ENCODE peak calls at places on chromosomes 3 and 15, in four cellular contexts. J is GM12878, Q is K562, D is HepG2. V is an unnamed sample.

GRCh38 chr3:176005564-176005963 is 1146.4 kb downstream of the NAALADL2 start:
- DNase-seq in J (no peak), Q (no peak), D (no peak), V (no peak)

GRCh38 chr3:15299036-15299435 is 33.4 kb downstream of the SH3BP5 start:
- DNase-seq in J (no peak), Q (peak), D (no peak), V (no peak)

GRCh38 chr3:111846717-111847116 is 12.3 kb upstream of the PHLDB2 start:
- DNase-seq in J (no peak), Q (no peak), D (no peak), V (no peak)

GRCh38 chr3:127691974-127692373 is 19.2 kb downstream of the ABTB1 start:
- DNase-seq in J (no peak), Q (no peak), D (no peak), V (no peak)

GRCh38 chr3:160225181-160226025 is at the start of gene C3orf80:
- DNase-seq in J (no peak), Q (peak), D (peak), V (peak)

GRCh38 chr3:21356402-21356801 is 394.6 kb downstream of the ZNF385D start:
- DNase-seq in J (no peak), Q (no peak), D (no peak), V (no peak)

GRCh38 chr15:35362195-35362829 is 183.7 kb downstream of the DPH6 start:
- DNase-seq in J (no peak), Q (no peak), D (no peak), V (no peak)

GRCh38 chr3:27666708-27667107 is 55.4 kb downstream of the EOMES start:
- DNase-seq in J (no peak), Q (no peak), D (no peak), V (peak)

GRCh38 chr15:85137507-85138175 is 156.0 kb downstream of the PDE8A start:
- DNase-seq in J (no peak), Q (no peak), D (no peak), V (no peak)

GRCh38 chr15:62903437-62903836 is 139.1 kb upstream of the TPM1 start:
- DNase-seq in J (no peak), Q (no peak), D (peak), V (no peak)

GRCh38 chr15:40345225-40345866 is 4.6 kb upstream of the CCDC9B start:
- DNase-seq in J (no peak), Q (no peak), D (no peak), V (no peak)

GRCh38 chr15:40344217-40344616 is 3.5 kb upstream of the CCDC9B start:
- DNase-seq in J (no peak), Q (no peak), D (no peak), V (no peak)

GRCh38 chr15:40342421-40343313 is 1.9 kb upstream of the CCDC9B start:
- DNase-seq in J (no peak), Q (no peak), D (no peak), V (no peak)

GRCh38 chr15:40344631-40345120 is 3.9 kb upstream of the CCDC9B start:
- DNase-seq in J (no peak), Q (peak), D (peak), V (no peak)

DNA sequence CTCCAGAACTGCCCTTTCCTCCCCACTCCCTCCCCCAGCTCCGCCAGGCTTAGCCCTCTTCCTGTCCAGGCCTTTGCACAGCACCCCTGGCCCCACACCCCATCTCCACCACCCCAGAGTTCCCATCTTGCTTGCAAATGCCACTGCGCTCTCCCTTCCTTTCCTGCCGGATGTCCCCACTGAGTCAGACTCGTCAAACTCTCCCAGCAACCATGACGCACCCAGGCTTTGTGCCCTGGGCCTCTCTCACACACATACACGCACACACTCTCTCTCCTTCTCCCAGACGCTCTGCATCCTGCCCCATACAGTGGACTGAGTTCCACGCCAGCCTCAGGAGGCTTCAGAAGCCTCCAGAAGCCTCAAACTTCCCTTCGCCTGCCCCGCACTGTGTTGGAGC is 2.8 kb upstream of the CCDC9B start:
- DNase-seq in J (no peak), Q (no peak), D (peak), V (no peak)
- TF ChIP-seq CBX5 in J (no peak), Q (no peak), D (no peak), V (no peak)

GRCh38 chr3:101690972-101691371 is 4.5 kb upstream of the RPL24 start:
- DNase-seq in J (no peak), Q (peak), D (no peak), V (no peak)
- TF ChIP-seq RFX5 in J (no peak), Q (no peak), D (no peak), V (no peak)

DNA sequence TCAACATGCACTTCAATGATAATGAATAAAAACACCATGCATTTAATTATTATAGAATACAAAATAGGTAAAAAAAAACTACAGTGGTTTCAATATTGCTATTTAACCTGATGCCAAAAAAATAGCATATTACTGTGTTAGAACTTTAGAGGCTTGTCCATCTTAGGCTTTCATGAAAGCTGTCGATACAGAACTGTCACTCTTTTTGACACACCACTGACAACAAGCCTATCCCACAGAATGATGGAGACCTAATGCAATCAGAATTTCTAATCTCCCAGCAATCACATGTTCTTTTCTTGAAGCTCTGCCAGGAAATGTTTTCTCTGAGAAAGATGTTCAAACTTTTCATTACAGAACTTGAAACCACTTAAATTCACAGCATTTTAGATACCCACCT is 490.3 kb upstream of the EPHA6 start:
- DNase-seq in J (no peak), Q (no peak), D (no peak), V (no peak)
- TF ChIP-seq EP300 in J (no peak), Q (no peak), D (no peak), V (no peak)

GRCh38 chr3:185925353-185925752 is 12.5 kb downstream of the TRA2B start:
- DNase-seq in J (no peak), Q (no peak), D (no peak), V (no peak)

GRCh38 chr3:185927501-185928200 is 10.2 kb downstream of the TRA2B start:
- DNase-seq in J (no peak), Q (no peak), D (peak), V (no peak)

GRCh38 chr3:185924375-185924774 is 13.4 kb downstream of the TRA2B start:
- DNase-seq in J (no peak), Q (no peak), D (no peak), V (no peak)

GRCh38 chr3:185928532-185928931 is 9.3 kb downstream of the TRA2B start:
- DNase-seq in J (no peak), Q (no peak), D (no peak), V (no peak)

GRCh38 chr3:185926445-185926844 is 11.4 kb downstream of the TRA2B start:
- DNase-seq in J (no peak), Q (no peak), D (no peak), V (no peak)
- TF ChIP-seq CBX5 in J (no peak), Q (no peak), D (no peak), V (no peak)

DNA sequence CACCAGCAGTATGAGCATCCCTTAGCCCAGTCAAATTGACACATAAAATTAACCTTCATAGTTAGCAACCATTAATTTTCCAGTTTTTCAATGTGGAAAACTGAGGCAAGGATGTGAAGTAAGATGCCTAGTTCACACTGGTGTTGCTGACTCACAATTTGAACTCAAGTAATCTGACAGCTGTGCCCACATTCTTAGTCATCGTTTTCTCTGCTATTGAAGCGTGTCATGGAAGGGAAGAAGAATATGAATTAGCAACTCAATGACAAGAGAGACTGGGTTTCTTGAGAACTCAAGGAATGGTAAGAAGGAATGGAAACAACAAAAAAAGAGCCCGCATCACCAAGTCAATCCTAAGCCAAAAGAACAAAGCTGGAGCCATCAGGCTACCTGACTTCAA is 261.4 kb downstream of the EPHA3 start:
- DNase-seq in J (no peak), Q (no peak), D (no peak), V (no peak)
- TF ChIP-seq RFX5 in J (no peak), Q (no peak), D (no peak), V (no peak)

GRCh38 chr3:67001086-67001861 is 3.2 kb downstream of the KBTBD8 start:
- DNase-seq in J (no peak), Q (no peak), D (no peak), V (no peak)

GRCh38 chr3:66998899-66999235 is 760 bp downstream of the KBTBD8 start:
- DNase-seq in J (no peak), Q (no peak), D (no peak), V (no peak)

GRCh38 chr3:67000006-67000405 is 1.9 kb downstream of the KBTBD8 start:
- DNase-seq in J (peak), Q (no peak), D (no peak), V (no peak)

GRCh38 chr3:66997560-66998074 is 490 bp upstream of the KBTBD8 start:
- DNase-seq in J (no peak), Q (peak), D (no peak), V (no peak)

DNA sequence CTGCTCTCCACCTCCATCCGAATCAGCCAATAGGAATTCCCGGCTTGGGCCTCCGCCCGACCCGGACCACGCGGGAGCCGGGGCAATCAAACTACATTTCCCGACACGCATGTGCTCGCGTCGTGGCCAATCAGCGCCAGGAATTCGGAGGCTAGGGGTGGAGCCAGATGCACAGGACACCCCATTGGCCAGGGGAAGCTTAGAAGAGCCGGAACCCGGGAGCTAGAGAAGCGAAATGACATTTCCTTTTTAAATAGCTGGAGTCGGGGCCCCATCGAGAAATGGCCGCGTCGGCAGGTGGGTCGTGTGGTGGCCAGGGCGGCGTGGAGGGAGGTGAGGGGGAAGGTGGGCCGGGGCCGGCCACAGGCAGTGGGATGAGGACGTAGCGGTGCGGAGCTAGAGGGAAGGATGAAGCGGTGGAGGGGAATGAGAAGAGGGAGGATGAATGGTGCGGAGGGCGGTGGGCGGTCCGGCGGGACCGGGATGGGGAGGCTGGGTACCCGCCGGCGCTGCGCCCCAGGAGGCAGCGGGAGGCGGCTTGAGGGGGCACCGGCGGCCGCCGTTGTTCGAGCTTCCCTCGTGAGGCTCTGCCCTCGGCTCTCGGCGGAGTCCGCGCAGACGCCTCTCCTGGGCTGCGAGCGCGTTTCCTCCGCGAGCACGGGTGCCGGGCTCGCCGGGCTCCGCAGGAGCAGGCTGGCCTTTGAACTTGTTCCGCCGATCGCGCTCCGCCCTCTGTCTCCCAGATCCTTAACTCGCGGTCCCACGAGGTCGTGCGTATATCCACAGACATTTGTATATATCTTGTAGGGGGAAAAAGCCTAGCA is at the start of gene KBTBD8:
- DNase-seq in J (peak), Q (peak), D (peak), V (peak)
- TF ChIP-seq EP300 in J (no peak), Q (no peak), D (no peak), V (no peak)

GRCh38 chr3:196198081-196198675 is 13.0 kb downstream of the ZDHHC19 start:
- DNase-seq in J (no peak), Q (no peak), D (no peak), V (no peak)

GRCh38 chr3:196194542-196194915 is 16.7 kb downstream of the ZDHHC19 start:
- DNase-seq in J (no peak), Q (peak), D (no peak), V (no peak)

GRCh38 chr3:196193738-196194541 is 17.3 kb downstream of the ZDHHC19 start:
- DNase-seq in J (no peak), Q (peak), D (no peak), V (no peak)

GRCh38 chr3:196197524-196197923 is 13.7 kb downstream of the ZDHHC19 start:
- DNase-seq in J (no peak), Q (no peak), D (no peak), V (no peak)

DNA sequence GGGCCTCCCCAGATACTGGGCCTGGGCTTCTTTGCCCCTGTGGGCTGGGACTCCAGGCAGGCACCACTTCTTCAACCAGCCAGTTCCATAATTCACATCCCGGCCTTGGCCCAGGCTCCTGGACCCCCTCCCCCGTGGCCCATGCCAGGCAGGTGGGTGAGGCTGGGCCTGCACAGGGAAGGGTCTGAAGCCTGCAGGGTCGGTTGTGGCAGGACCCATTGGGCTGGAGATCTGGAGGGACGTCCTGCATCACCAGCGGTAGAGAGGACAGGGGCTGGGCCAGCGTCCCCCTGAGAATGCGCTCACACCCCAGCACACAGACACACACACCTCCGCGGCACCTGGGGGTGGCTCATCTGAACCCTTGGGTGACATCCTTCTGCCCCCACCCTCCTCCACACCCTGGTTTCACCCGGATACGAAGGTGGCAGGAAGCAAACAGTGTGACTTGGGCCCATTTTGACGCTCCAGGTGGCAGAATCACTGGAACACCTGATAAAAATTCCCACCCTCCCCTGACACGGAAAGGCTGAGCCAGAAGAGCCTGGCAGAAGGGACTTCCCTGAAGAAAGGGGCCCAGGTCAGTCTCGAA is 15.4 kb downstream of the ZDHHC19 start:
- DNase-seq in J (no peak), Q (no peak), D (no peak), V (no peak)
- TF ChIP-seq CBX5 in J (no peak), Q (no peak), D (no peak), V (no peak)

GRCh38 chr3:138675393-138675792 is 66.8 kb downstream of the FAIM start:
- DNase-seq in J (no peak), Q (no peak), D (no peak), V (no peak)
- TF ChIP-seq RFX5 in J (no peak), Q (no peak), D (no peak), V (no peak)

GRCh38 chr3:37457392-37458065 is 283.1 kb upstream of the LRRFIP2 start:
- DNase-seq in J (no peak), Q (no peak), D (no peak), V (no peak)

GRCh38 chr3:37456791-37457190 is 282.4 kb upstream of the LRRFIP2 start:
- DNase-seq in J (no peak), Q (no peak), D (no peak), V (no peak)

GRCh38 chr3:37453393-37454391 is 279.3 kb upstream of the LRRFIP2 start:
- DNase-seq in J (no peak), Q (no peak), D (peak), V (no peak)

GRCh38 chr3:37458162-37458895 is 283.9 kb upstream of the LRRFIP2 start:
- DNase-seq in J (no peak), Q (no peak), D (no peak), V (no peak)

GRCh38 chr3:37456270-37456708 is 281.9 kb upstream of the LRRFIP2 start:
- DNase-seq in J (no peak), Q (no peak), D (no peak), V (no peak)
- TF ChIP-seq EP300 in J (no peak), Q (no peak), D (no peak), V (no peak)

V was measured in H1.